ENCODE peak calls at places on chromosomes 16 and 17, in five cellular contexts. U is right cardiac atrium, N is PC-9, K is gastrocnemius medialis, A is psoas muscle. V is an unnamed sample.
A peak's percentile ranks its signal among the peaks of the same experiment; 100 is the strongest.

GRCh38 chr17:75631353-75631752 is 1.9 kb upstream of the SMIM5 start:
- DNase-seq in K (no peak), N (no peak), U (no peak), A (peak; percentile 37), V (no peak)

GRCh38 chr16:83100679-83101078 is 473.9 kb downstream of the CDH13 start:
- DNase-seq in N (no peak), K (no peak), A (no peak), U (no peak), V (no peak)

GRCh38 chr17:27525316-27525715 is 69.1 kb downstream of the KSR1 start:
- DNase-seq in K (no peak), A (no peak), U (no peak), N (no peak), V (no peak)

GRCh38 chr16:8047711-8048110 is 542.6 kb downstream of the TMEM114 start:
- DNase-seq in A (no peak), K (no peak), N (no peak), U (no peak), V (no peak)

GRCh38 chr16:58152246-58152868 is 23.2 kb upstream of the CFAP20 start:
- DNase-seq in A (no peak), U (no peak), N (no peak), K (no peak), V (no peak)

GRCh38 chr17:82443465-82444283 is 6.9 kb downstream of the CYBC1 start:
- DNase-seq in K (no peak), N (no peak), U (peak; percentile 60), A (no peak), V (no peak)

GRCh38 chr17:75625813-75626486 is 7.3 kb upstream of the SMIM5 start:
- DNase-seq in A (no peak), K (no peak), N (no peak), U (peak; percentile 58), V (no peak)

GRCh38 chr17:59074494-59074893 is 32.2 kb downstream of the TRIM37 start:
- DNase-seq in N (no peak), A (no peak), K (no peak), U (no peak), V (no peak)

GRCh38 chr16:4200000-4200780 is 41.7 kb downstream of the SRL start:
- DNase-seq in U (peak; percentile 83), K (peak; percentile 39), A (peak; percentile 76), N (peak; percentile 88), V (peak; percentile 92)

GRCh38 chr17:50899005-50899460 is 32.9 kb upstream of the TOB1 start:
- DNase-seq in N (no peak), K (no peak), A (no peak), U (no peak), V (no peak)

GRCh38 chr16:50972899-50973298 is 178.2 kb downstream of the SALL1 start:
- DNase-seq in A (no peak), N (no peak), K (no peak), U (no peak), V (no peak)

GRCh38 chr17:67629963-67630320 is 87.8 kb upstream of the NOL11 start:
- DNase-seq in U (no peak), A (no peak), N (no peak), K (no peak), V (no peak)

GRCh38 chr17:58402679-58403078 is 14.7 kb downstream of the RNF43 start:
- DNase-seq in N (peak; percentile 14), U (no peak), A (no peak), K (no peak), V (no peak)

GRCh38 chr16:70715113-70715711 is 29.4 kb upstream of the MTSS2 start:
- DNase-seq in N (peak; percentile 95), K (peak; percentile 91), A (peak; percentile 99), U (peak; percentile 93), V (peak; percentile 95)

GRCh38 chr17:48578616-48579560 is 738 bp upstream of the HOXB4 start:
- DNase-seq in N (no peak), K (no peak), U (peak; percentile 39), A (no peak), V (no peak)

GRCh38 chr17:79997004-79997673 is 38.5 kb downstream of the TBC1D16 start:
- DNase-seq in K (no peak), N (no peak), A (no peak), U (peak; percentile 46), V (no peak)

GRCh38 chr17:39973496-39973895 is 7.1 kb upstream of the PSMD3 start:
- DNase-seq in K (no peak), N (no peak), U (no peak), A (no peak), V (no peak)

GRCh38 chr16:49951568-49952195 is 73.3 kb upstream of the CNEP1R1 start:
- DNase-seq in N (no peak), U (no peak), K (no peak), A (no peak), V (no peak)

GRCh38 chr17:968812-969766 is 10.5 kb downstream of the NXN start:
- DNase-seq in K (no peak), N (no peak), A (no peak), U (peak; percentile 3), V (no peak)

GRCh38 chr17:19291646-19292376 is 54.6 kb downstream of the EPN2 start:
- DNase-seq in U (no peak), A (no peak), N (no peak), K (no peak), V (no peak)

GRCh38 chr17:73401911-73402310 is 90.1 kb upstream of the CDC42EP4 start:
- DNase-seq in U (no peak), A (peak; percentile 76), K (no peak), N (no peak), V (peak; percentile 57)

GRCh38 chr16:3013491-3013951 is 798 bp downstream of the CLDN9 start:
- DNase-seq in A (no peak), N (no peak), U (no peak), K (no peak), V (no peak)

GRCh38 chr17:29560306-29560705 is 6.5 kb downstream of the ABHD15 start:
- DNase-seq in U (no peak), N (no peak), K (no peak), A (no peak), V (no peak)

GRCh38 chr17:42578282-42578869 is 847 bp upstream of the PSMC3IP start:
- DNase-seq in A (peak; percentile 81), K (peak; percentile 44), U (peak; percentile 88), N (peak; percentile 82), V (peak; percentile 75)

GRCh38 chr16:73210686-73211085 is 162.8 kb upstream of the ZFHX3 start:
- DNase-seq in N (no peak), K (no peak), U (no peak), A (no peak), V (no peak)

GRCh38 chr17:44539664-44540063 is 17.6 kb upstream of the FZD2 start:
- DNase-seq in U (no peak), N (no peak), K (no peak), A (no peak), V (no peak)

GRCh38 chr16:28623172-28623711 is 13.4 kb upstream of the SULT1A1 start:
- DNase-seq in A (peak; percentile 74), K (no peak), U (peak; percentile 81), N (peak; percentile 89), V (peak; percentile 76)

GRCh38 chr17:47427985-47428384 is 102.9 kb upstream of the NPEPPS start:
- DNase-seq in A (no peak), U (no peak), K (no peak), N (no peak), V (no peak)

GRCh38 chr17:57032343-57032742 is 52.7 kb upstream of the AKAP1 start:
- DNase-seq in A (no peak), U (peak; percentile 60), K (no peak), N (no peak), V (no peak)

GRCh38 chr17:64081802-64082799 is 47.8 kb downstream of the ERN1 start:
- DNase-seq in U (no peak), K (no peak), A (no peak), N (peak; percentile 33), V (no peak)

GRCh38 chr17:73342549-73343167 is 30.9 kb upstream of the CDC42EP4 start:
- DNase-seq in N (no peak), U (peak; percentile 36), A (no peak), K (no peak), V (no peak)

GRCh38 chr17:12522743-12523181 is 142.9 kb upstream of the MYOCD start:
- DNase-seq in A (no peak), N (no peak), U (peak; percentile 42), K (no peak), V (no peak)

GRCh38 chr16:22424161-22424937 is 49.9 kb upstream of the CDR2 start:
- DNase-seq in K (peak; percentile 67), A (peak; percentile 85), U (peak; percentile 80), N (no peak), V (peak; percentile 90)

GRCh38 chr17:45702666-45703266 is 81.4 kb upstream of the CRHR1 start:
- DNase-seq in A (no peak), K (no peak), N (no peak), U (no peak), V (no peak)

GRCh38 chr17:4945176-4945943 is 3.0 kb downstream of the PFN1 start:
- DNase-seq in A (peak; percentile 90), K (peak; percentile 84), U (peak; percentile 89), N (peak; percentile 93), V (peak; percentile 90)
- H3K27ac ChIP-seq in A (peak overlapping the region; percentile 96), K (peak overlapping the region; percentile 99), U (peak overlapping the region; percentile 54), N (peak overlapping the region; percentile 99), V (peak overlapping the region; percentile 65)

GRCh38 chr17:65952586-65952985 is 239.3 kb downstream of the CEP112 start:
- DNase-seq in N (no peak), U (no peak), K (no peak), A (no peak), V (no peak)
- H3K4me1 ChIP-seq in N (no peaks in the 10 kb centered on the region), U (no peaks in the 10 kb centered on the region), K (no peaks in the 10 kb centered on the region), A (no peaks in the 10 kb centered on the region), V (no peaks in the 10 kb centered on the region)

GRCh38 chr16:57133911-57134310 is 41.5 kb downstream of the CPNE2 start:
- DNase-seq in K (no peak), N (no peak), A (no peak), U (peak; percentile 39), V (peak; percentile 48)

GRCh38 chr16:57137043-57137442 is 44.7 kb downstream of the CPNE2 start:
- DNase-seq in K (no peak), N (no peak), A (no peak), U (peak; percentile 16), V (no peak)

GRCh38 chr16:57132470-57132869 is 40.1 kb downstream of the CPNE2 start:
- DNase-seq in A (no peak), U (peak; percentile 20), K (no peak), N (peak; percentile 66), V (no peak)

GRCh38 chr16:57133101-57133500 is 40.7 kb downstream of the CPNE2 start:
- DNase-seq in K (no peak), N (no peak), A (no peak), U (peak; percentile 24), V (no peak)

GRCh38 chr16:57134982-57135381 is 42.6 kb downstream of the CPNE2 start:
- DNase-seq in U (peak; percentile 27), N (no peak), A (no peak), K (no peak), V (peak; percentile 27)
- H3K4me3 ChIP-seq in U (no peak overlapping the region), N (no peak overlapping the region), A (no peak overlapping the region), K (no peak overlapping the region), V (no peak overlapping the region)

DNA sequence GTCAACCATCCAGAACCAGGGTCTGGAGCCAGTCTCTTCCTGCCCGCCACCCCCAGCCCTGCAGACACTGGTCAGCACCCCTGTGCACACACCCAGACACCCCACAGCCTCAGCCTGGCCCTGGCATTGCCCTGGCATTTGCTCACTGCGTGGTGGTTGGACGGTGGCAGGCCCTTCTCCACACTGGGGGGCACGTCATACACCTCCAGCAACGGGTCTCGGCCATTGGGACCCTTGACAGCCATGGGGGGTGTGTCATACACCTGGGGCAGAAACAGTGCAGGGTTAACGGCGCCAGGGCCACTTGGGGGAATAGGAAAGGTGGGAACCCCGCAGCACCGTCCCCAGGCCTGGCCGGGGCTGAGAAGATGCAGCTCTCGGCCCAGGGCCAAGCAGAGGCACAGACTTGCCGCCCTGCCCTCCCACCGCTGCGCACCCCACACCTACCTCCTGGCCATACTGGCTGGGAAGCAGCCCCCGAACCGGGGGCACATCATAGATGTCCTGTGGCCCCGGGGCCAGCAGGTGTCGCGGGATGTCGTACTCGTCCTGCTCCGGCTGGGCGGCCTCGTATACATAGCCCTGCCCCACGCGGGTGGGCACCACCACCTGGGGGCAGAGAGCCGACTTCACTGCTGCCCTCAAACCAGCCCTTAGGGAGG is 14.6 kb downstream of the BCAR1 start:
- DNase-seq in U (no peak), K (no peak), A (peak; percentile 53), N (no peak), V (peak; percentile 49)
- H3K27ac ChIP-seq in U (no peak overlapping the region), K (peak overlapping the region; percentile 97), A (peak overlapping the region; percentile 83), N (no peak overlapping the region), V (no peak overlapping the region)